ENCODE peak calls at places on chromosomes 11 and 22, in four cellular contexts. X is stimulated activated CD8-positive, alpha-beta memory T cell treated with anti-CD3 and anti-CD28 coated beads, Interleukin-15, amount 100 ng/mL, for 1 hour; U is upper lobe of right lung; V is PC-3. O is an unnamed sample.

GRCh38 chr22:48187272-48187855 is 1424.9 kb downstream of the TBC1D22A start:
- DNase-seq in X (no peak), U (no peak), V (no peak), O (no peak)

GRCh38 chr22:33476716-33477115 is 418.5 kb upstream of the SYN3 start:
- DNase-seq in X (no peak), U (no peak), V (peak), O (peak)

GRCh38 chr11:75272821-75273301 is 32.3 kb downstream of the TPBGL start:
- DNase-seq in X (no peak), U (peak), V (no peak), O (no peak)

GRCh38 chr22:28907311-28908008 is 24.1 kb downstream of the ZNRF3 start:
- DNase-seq in X (no peak), U (no peak), V (no peak), O (no peak)

GRCh38 chr11:127651888-127652221 is 651.3 kb upstream of the KIRREL3 start:
- DNase-seq in X (no peak), U (no peak), V (peak), O (no peak)

GRCh38 chr11:2862395-2862949 is 23.1 kb downstream of the CDKN1C start:
- DNase-seq in X (no peak), U (no peak), V (no peak), O (no peak)

GRCh38 chr22:42997577-42997976 is 17.4 kb downstream of the PACSIN2 start:
- DNase-seq in X (no peak), U (no peak), V (no peak), O (no peak)

GRCh38 chr11:5234390-5234834 is at the start of gene HBD:
- DNase-seq in X (no peak), U (no peak), V (no peak), O (no peak)

GRCh38 chr11:69999721-70000120 is 78.4 kb upstream of the ANO1 start:
- DNase-seq in X (no peak), U (no peak), V (no peak), O (no peak)

GRCh38 chr22:30918761-30919160 is 49.8 kb downstream of the MORC2 start:
- DNase-seq in X (no peak), U (no peak), V (no peak), O (no peak)

GRCh38 chr22:30038219-30038618 is 42.0 kb upstream of the HORMAD2 start:
- DNase-seq in X (no peak), U (no peak), V (peak), O (no peak)

GRCh38 chr11:29989181-29989580 is 27.6 kb downstream of the KCNA4 start:
- DNase-seq in X (no peak), U (no peak), V (no peak), O (no peak)

GRCh38 chr11:3047637-3048036 is 9.6 kb downstream of the CARS1 start:
- DNase-seq in X (no peak), U (no peak), V (no peak), O (no peak)

GRCh38 chr11:130211144-130211543 is 51.6 kb downstream of the ST14 start:
- DNase-seq in X (no peak), U (no peak), V (no peak), O (no peak)

GRCh38 chr11:134915212-134915611 is 503.2 kb upstream of the B3GAT1 start:
- DNase-seq in X (no peak), U (no peak), V (no peak), O (no peak)

GRCh38 chr11:71527576-71528210 is 626 bp downstream of the KRTAP5-7 start:
- DNase-seq in X (no peak), U (peak), V (no peak), O (no peak)

GRCh38 chr22:49075150-49075549 is 752.5 kb downstream of the BRD1 start:
- DNase-seq in X (no peak), U (peak), V (no peak), O (no peak)

GRCh38 chr11:79461144-79461543 is 20.3 kb upstream of the TENM4 start:
- DNase-seq in X (no peak), U (no peak), V (peak), O (peak)

GRCh38 chr11:75506827-75507226 is 18.9 kb downstream of the GDPD5 start:
- DNase-seq in X (no peak), U (no peak), V (no peak), O (no peak)

GRCh38 chr11:131370901-131371790 is 731 bp downstream of the NTM start:
- DNase-seq in X (no peak), U (no peak), V (no peak), O (no peak)

GRCh38 chr11:3181722-3182461 is 16.8 kb upstream of the OSBPL5 start:
- DNase-seq in X (no peak), U (no peak), V (no peak), O (no peak)

GRCh38 chr11:133136376-133136775 is 395.9 kb downstream of the OPCML start:
- DNase-seq in X (no peak), U (no peak), V (no peak), O (no peak)

GRCh38 chr11:112968988-112969714 is 7.9 kb downstream of the NCAM1 start:
- DNase-seq in X (no peak), U (no peak), V (no peak), O (no peak)